ENCODE peak calls at places on chromosomes 6 and 20, in five cellular contexts. One of them, this sample, is unnamed.

GRCh38 chr6:145660676-145661075 is 74.6 kb downstream of the EPM2A start:
- DNase-seq in LoVo: no peak
- DNase-seq in NCI-H2081: no peak
- DNase-seq in fibroblast of the aortic adventitia: no peak
- DNase-seq in NCI-H1417: no peak
- DNase-seq in this sample: no peak

GRCh38 chr6:161444464-161444863 is 170.6 kb upstream of the AGPAT4 start:
- DNase-seq in LoVo: no peak
- DNase-seq in NCI-H2081: no peak
- DNase-seq in fibroblast of the aortic adventitia: peak; percentile 38
- DNase-seq in NCI-H1417: no peak
- DNase-seq in this sample: no peak

GRCh38 chr6:84224251-84224650 is 3.2 kb downstream of the CEP162 start:
- DNase-seq in LoVo: no peak
- DNase-seq in NCI-H2081: no peak
- DNase-seq in fibroblast of the aortic adventitia: peak; percentile 26
- DNase-seq in NCI-H1417: no peak
- DNase-seq in this sample: peak; percentile 74

GRCh38 chr6:137697267-137697938 is 169.7 kb upstream of the TNFAIP3 start:
- DNase-seq in LoVo: peak; percentile 46
- DNase-seq in NCI-H2081: no peak
- DNase-seq in fibroblast of the aortic adventitia: peak; percentile 94
- DNase-seq in NCI-H1417: no peak
- DNase-seq in this sample: peak; percentile 81

GRCh38 chr6:32047855-32048766 is 9.9 kb downstream of the CYP21A2 start:
- DNase-seq in LoVo: peak; percentile 63
- DNase-seq in NCI-H2081: peak; percentile 22
- DNase-seq in fibroblast of the aortic adventitia: peak; percentile 64
- DNase-seq in NCI-H1417: peak; percentile 24
- DNase-seq in this sample: peak; percentile 38

GRCh38 chr6:42047790-42048405 is 2.4 kb upstream of the TAF8 start:
- DNase-seq in LoVo: no peak
- DNase-seq in NCI-H2081: no peak
- DNase-seq in fibroblast of the aortic adventitia: no peak
- DNase-seq in NCI-H1417: peak; percentile 47
- DNase-seq in this sample: no peak

GRCh38 chr20:63686492-63687321 is 9.7 kb upstream of the TNFRSF6B start:
- DNase-seq in LoVo: no peak
- DNase-seq in NCI-H2081: no peak
- DNase-seq in fibroblast of the aortic adventitia: peak; percentile 92
- DNase-seq in NCI-H1417: no peak
- DNase-seq in this sample: peak; percentile 83

GRCh38 chr6:143696327-143697000 is 18.7 kb downstream of the PHACTR2 start:
- DNase-seq in LoVo: no peak
- DNase-seq in NCI-H2081: no peak
- DNase-seq in fibroblast of the aortic adventitia: no peak
- DNase-seq in NCI-H1417: no peak
- DNase-seq in this sample: no peak

GRCh38 chr20:58709013-58709702 is 16.6 kb downstream of the NPEPL1 start:
- DNase-seq in LoVo: no peak
- DNase-seq in NCI-H2081: no peak
- DNase-seq in fibroblast of the aortic adventitia: no peak
- DNase-seq in NCI-H1417: no peak
- DNase-seq in this sample: no peak

GRCh38 chr20:407097-407952 is 774 bp upstream of the RBCK1 start:
- DNase-seq in LoVo: peak; percentile 76
- DNase-seq in NCI-H2081: peak; percentile 72
- DNase-seq in fibroblast of the aortic adventitia: peak; percentile 76
- DNase-seq in NCI-H1417: peak; percentile 86
- DNase-seq in this sample: peak; percentile 70

GRCh38 chr20:56778765-56779195 is 149.7 kb downstream of the TFAP2C start:
- DNase-seq in LoVo: no peak
- DNase-seq in NCI-H2081: no peak
- DNase-seq in fibroblast of the aortic adventitia: peak; percentile 10
- DNase-seq in NCI-H1417: no peak
- DNase-seq in this sample: peak; percentile 90

GRCh38 chr6:79167931-79168694 is 66.4 kb downstream of the HMGN3 start:
- DNase-seq in LoVo: no peak
- DNase-seq in NCI-H2081: no peak
- DNase-seq in fibroblast of the aortic adventitia: peak; percentile 22
- DNase-seq in NCI-H1417: no peak
- DNase-seq in this sample: no peak

GRCh38 chr6:114121913-114122662 is 151.1 kb upstream of the HDAC2 start:
- DNase-seq in LoVo: no peak
- DNase-seq in NCI-H2081: no peak
- DNase-seq in fibroblast of the aortic adventitia: no peak
- DNase-seq in NCI-H1417: no peak
- DNase-seq in this sample: no peak

GRCh38 chr6:82248233-82248735 is 740 bp upstream of the IBTK start:
- DNase-seq in LoVo: peak; percentile 87
- DNase-seq in NCI-H2081: no peak
- DNase-seq in fibroblast of the aortic adventitia: peak; percentile 53
- DNase-seq in NCI-H1417: peak; percentile 84
- DNase-seq in this sample: peak; percentile 21

GRCh38 chr20:49252556-49253350 is 25.1 kb downstream of the ZNFX1 start:
- DNase-seq in LoVo: no peak
- DNase-seq in NCI-H2081: no peak
- DNase-seq in fibroblast of the aortic adventitia: no peak
- DNase-seq in NCI-H1417: no peak
- DNase-seq in this sample: no peak

GRCh38 chr6:36339156-36339555 is 2.5 kb upstream of the BNIP5 start:
- DNase-seq in LoVo: no peak
- DNase-seq in NCI-H2081: no peak
- DNase-seq in fibroblast of the aortic adventitia: no peak
- DNase-seq in NCI-H1417: no peak
- DNase-seq in this sample: no peak

GRCh38 chr6:110534731-110535164 is 58.3 kb upstream of the SLC22A16 start:
- DNase-seq in LoVo: no peak
- DNase-seq in NCI-H2081: no peak
- DNase-seq in fibroblast of the aortic adventitia: peak; percentile 73
- DNase-seq in NCI-H1417: no peak
- DNase-seq in this sample: no peak

GRCh38 chr20:41279546-41280225 is 37.8 kb downstream of the ZHX3 start:
- DNase-seq in LoVo: no peak
- DNase-seq in NCI-H2081: no peak
- DNase-seq in fibroblast of the aortic adventitia: no peak
- DNase-seq in NCI-H1417: peak; percentile 11
- DNase-seq in this sample: no peak

GRCh38 chr6:170295519-170296422 is 4.9 kb upstream of the DLL1 start:
- DNase-seq in LoVo: peak; percentile 49
- DNase-seq in NCI-H2081: peak; percentile 36
- DNase-seq in fibroblast of the aortic adventitia: no peak
- DNase-seq in NCI-H1417: peak; percentile 83
- DNase-seq in this sample: no peak

GRCh38 chr6:2754396-2754795 is 3.7 kb upstream of the MYLK4 start:
- DNase-seq in LoVo: no peak
- DNase-seq in NCI-H2081: no peak
- DNase-seq in fibroblast of the aortic adventitia: no peak
- DNase-seq in NCI-H1417: no peak
- DNase-seq in this sample: peak; percentile 82